ENCODE peak calls at places on chromosomes 5 and 9, in six cellular contexts. One of them, this sample, is unnamed.

GRCh38 chr9:84669293-84670105 is at the start of gene NTRK2:
- DNase-seq in HCT116: no peak
- DNase-seq in IMR-90: peak
- DNase-seq in H1: peak
- DNase-seq in PC-3: no peak
- DNase-seq in fibroblast of lung: peak
- DNase-seq in this sample: no peak

GRCh38 chr5:77620404-77620803 is 18.1 kb downstream of the OTP start:
- DNase-seq in HCT116: peak
- DNase-seq in IMR-90: no peak
- DNase-seq in H1: peak
- DNase-seq in PC-3: peak
- DNase-seq in fibroblast of lung: no peak
- DNase-seq in this sample: no peak

GRCh38 chr9:81578606-81579005 is 110.7 kb downstream of the TLE1 start:
- DNase-seq in HCT116: no peak
- DNase-seq in IMR-90: peak
- DNase-seq in H1: no peak
- DNase-seq in PC-3: no peak
- DNase-seq in fibroblast of lung: peak
- DNase-seq in this sample: no peak

GRCh38 chr5:132469380-132470372 is 20.9 kb downstream of the IRF1 start:
- DNase-seq in HCT116: no peak
- DNase-seq in IMR-90: peak
- DNase-seq in H1: no peak
- DNase-seq in PC-3: no peak
- DNase-seq in fibroblast of lung: no peak
- DNase-seq in this sample: no peak

GRCh38 chr5:160469156-160470144 is 47.8 kb downstream of the PTTG1 start:
- DNase-seq in HCT116: no peak
- DNase-seq in IMR-90: no peak
- DNase-seq in H1: no peak
- DNase-seq in PC-3: no peak
- DNase-seq in fibroblast of lung: peak
- DNase-seq in this sample: no peak

GRCh38 chr5:17217421-17218352 is at the start of gene BASP1:
- DNase-seq in HCT116: no peak
- DNase-seq in IMR-90: peak
- DNase-seq in H1: peak
- DNase-seq in PC-3: peak
- DNase-seq in fibroblast of lung: peak
- DNase-seq in this sample: no peak

GRCh38 chr5:119750887-119751733 is 121.8 kb downstream of the FAM170A start:
- DNase-seq in HCT116: no peak
- DNase-seq in IMR-90: no peak
- DNase-seq in H1: no peak
- DNase-seq in PC-3: no peak
- DNase-seq in fibroblast of lung: no peak
- DNase-seq in this sample: no peak

GRCh38 chr9:108534741-108535140 is 321.0 kb downstream of the ACTL7B start:
- DNase-seq in HCT116: peak
- DNase-seq in IMR-90: peak
- DNase-seq in H1: no peak
- DNase-seq in PC-3: peak
- DNase-seq in fibroblast of lung: peak
- DNase-seq in this sample: no peak

GRCh38 chr5:117077142-117077541 is 502.5 kb upstream of the SEMA6A start:
- DNase-seq in HCT116: peak
- DNase-seq in IMR-90: no peak
- DNase-seq in H1: no peak
- DNase-seq in PC-3: peak
- DNase-seq in fibroblast of lung: no peak
- DNase-seq in this sample: no peak

GRCh38 chr9:126164796-126165525 is 161.7 kb upstream of the MVB12B start:
- DNase-seq in HCT116: no peak
- DNase-seq in IMR-90: no peak
- DNase-seq in H1: peak
- DNase-seq in PC-3: no peak
- DNase-seq in fibroblast of lung: no peak
- DNase-seq in this sample: no peak

GRCh38 chr5:53246042-53246836 is 136.7 kb upstream of the MOCS2 start:
- DNase-seq in HCT116: no peak
- DNase-seq in IMR-90: peak
- DNase-seq in H1: no peak
- DNase-seq in PC-3: peak
- DNase-seq in fibroblast of lung: peak
- DNase-seq in this sample: no peak

GRCh38 chr5:685262-686171 is 7.6 kb downstream of the TPPP start:
- DNase-seq in HCT116: no peak
- DNase-seq in IMR-90: no peak
- DNase-seq in H1: no peak
- DNase-seq in PC-3: no peak
- DNase-seq in fibroblast of lung: no peak
- DNase-seq in this sample: no peak

GRCh38 chr9:87596862-87597261 is 99.2 kb downstream of the DAPK1 start:
- DNase-seq in HCT116: no peak
- DNase-seq in IMR-90: no peak
- DNase-seq in H1: no peak
- DNase-seq in PC-3: no peak
- DNase-seq in fibroblast of lung: no peak
- DNase-seq in this sample: no peak

GRCh38 chr5:39730011-39730410 is 305.2 kb upstream of the DAB2 start:
- DNase-seq in HCT116: no peak
- DNase-seq in IMR-90: no peak
- DNase-seq in H1: no peak
- DNase-seq in PC-3: peak
- DNase-seq in fibroblast of lung: no peak
- DNase-seq in this sample: no peak

GRCh38 chr5:73637565-73637964 is 11.6 kb downstream of the ARHGEF28 start:
- DNase-seq in HCT116: no peak
- DNase-seq in IMR-90: no peak
- DNase-seq in H1: no peak
- DNase-seq in PC-3: no peak
- DNase-seq in fibroblast of lung: no peak
- DNase-seq in this sample: no peak

GRCh38 chr5:23877847-23878246 is 370.4 kb downstream of the PRDM9 start:
- DNase-seq in HCT116: no peak
- DNase-seq in IMR-90: no peak
- DNase-seq in H1: no peak
- DNase-seq in PC-3: no peak
- DNase-seq in fibroblast of lung: no peak
- DNase-seq in this sample: no peak

GRCh38 chr5:81534481-81534840 is 140.5 kb upstream of the ACOT12 start:
- DNase-seq in HCT116: no peak
- DNase-seq in IMR-90: peak
- DNase-seq in H1: no peak
- DNase-seq in PC-3: no peak
- DNase-seq in fibroblast of lung: no peak
- DNase-seq in this sample: no peak

GRCh38 chr9:2771101-2771500 is 53.8 kb downstream of the KCNV2 start:
- DNase-seq in HCT116: no peak
- DNase-seq in IMR-90: peak
- DNase-seq in H1: no peak
- DNase-seq in PC-3: no peak
- DNase-seq in fibroblast of lung: peak
- DNase-seq in this sample: no peak

GRCh38 chr9:116998305-116998704 is 311.2 kb downstream of the TRIM32 start:
- DNase-seq in HCT116: no peak
- DNase-seq in IMR-90: peak
- DNase-seq in H1: no peak
- DNase-seq in PC-3: peak
- DNase-seq in fibroblast of lung: peak
- DNase-seq in this sample: peak

GRCh38 chr5:123371575-123372179 is 51.5 kb downstream of the CEP120 start:
- DNase-seq in HCT116: no peak
- DNase-seq in IMR-90: peak
- DNase-seq in H1: peak
- DNase-seq in PC-3: peak
- DNase-seq in fibroblast of lung: no peak
- DNase-seq in this sample: peak

GRCh38 chr9:126471084-126471611 is 142.6 kb upstream of the LMX1B start:
- DNase-seq in HCT116: no peak
- DNase-seq in IMR-90: peak
- DNase-seq in H1: no peak
- DNase-seq in PC-3: no peak
- DNase-seq in fibroblast of lung: peak
- DNase-seq in this sample: peak

GRCh38 chr9:126303488-126303887 is 23.1 kb upstream of the MVB12B start:
- DNase-seq in HCT116: no peak
- DNase-seq in IMR-90: no peak
- DNase-seq in H1: peak
- DNase-seq in PC-3: no peak
- DNase-seq in fibroblast of lung: no peak
- DNase-seq in this sample: no peak

GRCh38 chr5:78075301-78075700 is 219.2 kb downstream of the AP3B1 start:
- DNase-seq in HCT116: no peak
- DNase-seq in IMR-90: no peak
- DNase-seq in H1: no peak
- DNase-seq in PC-3: no peak
- DNase-seq in fibroblast of lung: no peak
- DNase-seq in this sample: no peak

GRCh38 chr9:93223241-93224180 is 39.6 kb downstream of the WNK2 start:
- DNase-seq in HCT116: peak
- DNase-seq in IMR-90: peak
- DNase-seq in H1: no peak
- DNase-seq in PC-3: peak
- DNase-seq in fibroblast of lung: peak
- DNase-seq in this sample: no peak

GRCh38 chr9:81499571-81499970 is 189.8 kb downstream of the TLE1 start:
- DNase-seq in HCT116: no peak
- DNase-seq in IMR-90: no peak
- DNase-seq in H1: no peak
- DNase-seq in PC-3: no peak
- DNase-seq in fibroblast of lung: no peak
- DNase-seq in this sample: no peak

GRCh38 chr9:135512241-135512603 is 9.0 kb upstream of the LCN1 start:
- DNase-seq in HCT116: no peak
- DNase-seq in IMR-90: no peak
- DNase-seq in H1: no peak
- DNase-seq in PC-3: no peak
- DNase-seq in fibroblast of lung: no peak
- DNase-seq in this sample: no peak

GRCh38 chr9:17191095-17191494 is 56.3 kb downstream of the CNTLN start:
- DNase-seq in HCT116: no peak
- DNase-seq in IMR-90: peak
- DNase-seq in H1: no peak
- DNase-seq in PC-3: no peak
- DNase-seq in fibroblast of lung: peak
- DNase-seq in this sample: no peak

GRCh38 chr9:98378206-98379193 is 123.1 kb upstream of the TBC1D2 start:
- DNase-seq in HCT116: no peak
- DNase-seq in IMR-90: peak
- DNase-seq in H1: no peak
- DNase-seq in PC-3: no peak
- DNase-seq in fibroblast of lung: peak
- DNase-seq in this sample: no peak

GRCh38 chr9:127548352-127548878 is 63.7 kb upstream of the STXBP1 start:
- DNase-seq in HCT116: no peak
- DNase-seq in IMR-90: no peak
- DNase-seq in H1: no peak
- DNase-seq in PC-3: no peak
- DNase-seq in fibroblast of lung: no peak
- DNase-seq in this sample: no peak

GRCh38 chr9:133558191-133559126 is 24.0 kb downstream of the ADAMTSL2 start:
- DNase-seq in HCT116: peak
- DNase-seq in IMR-90: peak
- DNase-seq in H1: no peak
- DNase-seq in PC-3: peak
- DNase-seq in fibroblast of lung: peak
- DNase-seq in this sample: no peak
- H3K4me2 ChIP-seq in HCT116: peak
- H3K4me2 ChIP-seq in IMR-90: peak
- H3K4me2 ChIP-seq in H1: peak
- H3K4me2 ChIP-seq in PC-3: no peak
- H3K4me2 ChIP-seq in fibroblast of lung: peak
- H3K4me2 ChIP-seq in this sample: no peak

GRCh38 chr9:123982535-123982934 is 29.0 kb upstream of the LHX2 start:
- DNase-seq in HCT116: no peak
- DNase-seq in IMR-90: no peak
- DNase-seq in H1: no peak
- DNase-seq in PC-3: no peak
- DNase-seq in fibroblast of lung: no peak
- DNase-seq in this sample: no peak

GRCh38 chr9:123990427-123990826 is 21.1 kb upstream of the LHX2 start:
- DNase-seq in HCT116: no peak
- DNase-seq in IMR-90: no peak
- DNase-seq in H1: no peak
- DNase-seq in PC-3: no peak
- DNase-seq in fibroblast of lung: no peak
- DNase-seq in this sample: no peak

GRCh38 chr9:123983047-123983446 is 28.5 kb upstream of the LHX2 start:
- DNase-seq in HCT116: no peak
- DNase-seq in IMR-90: no peak
- DNase-seq in H1: no peak
- DNase-seq in PC-3: no peak
- DNase-seq in fibroblast of lung: no peak
- DNase-seq in this sample: no peak

GRCh38 chr9:123985869-123986268 is 25.7 kb upstream of the LHX2 start:
- DNase-seq in HCT116: no peak
- DNase-seq in IMR-90: no peak
- DNase-seq in H1: no peak
- DNase-seq in PC-3: no peak
- DNase-seq in fibroblast of lung: no peak
- DNase-seq in this sample: no peak

DNA sequence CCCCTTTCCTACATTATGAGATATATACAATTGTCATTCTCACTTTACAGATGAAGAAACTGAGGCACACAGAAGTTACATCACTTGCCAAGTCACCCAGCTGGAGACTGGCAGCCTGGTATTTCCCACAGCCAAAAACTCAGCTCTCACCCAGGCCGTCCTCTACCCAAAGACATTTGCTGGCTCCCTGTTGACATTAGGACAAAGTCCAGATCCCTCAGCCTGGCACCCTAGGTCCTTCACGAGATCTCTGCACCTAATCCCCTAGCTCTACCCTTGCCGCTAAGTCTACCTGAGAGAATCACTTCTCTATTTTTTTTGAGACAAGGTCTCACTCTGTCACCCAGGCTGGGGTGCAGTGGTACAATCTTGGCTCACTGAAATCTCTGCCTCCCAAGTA is 26.8 kb upstream of the LHX2 start:
- DNase-seq in HCT116: no peak
- DNase-seq in IMR-90: no peak
- DNase-seq in H1: no peak
- DNase-seq in PC-3: no peak
- DNase-seq in fibroblast of lung: no peak
- DNase-seq in this sample: no peak
- H3K9ac ChIP-seq in HCT116: no peak
- H3K9ac ChIP-seq in IMR-90: no peak
- H3K9ac ChIP-seq in H1: no peak
- H3K9ac ChIP-seq in PC-3: no peak
- H3K9ac ChIP-seq in fibroblast of lung: no peak
- H3K9ac ChIP-seq in this sample: no peak

GRCh38 chr9:111037744-111038335 is 430 bp downstream of the LPAR1 start:
- DNase-seq in HCT116: peak
- DNase-seq in IMR-90: peak
- DNase-seq in H1: peak
- DNase-seq in PC-3: peak
- DNase-seq in fibroblast of lung: peak
- DNase-seq in this sample: no peak
- TF ChIP-seq CTCF in HCT116: peak
- TF ChIP-seq CTCF in IMR-90: peak
- TF ChIP-seq CTCF in H1: peak
- TF ChIP-seq CTCF in PC-3: no peak
- TF ChIP-seq CTCF in fibroblast of lung: no peak
- TF ChIP-seq CTCF in this sample: no peak

GRCh38 chr5:61232490-61232889 is 70.2 kb upstream of the SMIM15 start:
- DNase-seq in HCT116: no peak
- DNase-seq in IMR-90: no peak
- DNase-seq in H1: no peak
- DNase-seq in PC-3: no peak
- DNase-seq in fibroblast of lung: no peak
- DNase-seq in this sample: no peak
- H3K4me2 ChIP-seq in HCT116: no peak
- H3K4me2 ChIP-seq in IMR-90: no peak
- H3K4me2 ChIP-seq in H1: no peak
- H3K4me2 ChIP-seq in PC-3: no peak
- H3K4me2 ChIP-seq in fibroblast of lung: no peak
- H3K4me2 ChIP-seq in this sample: no peak